ENCODE peak calls at places on chromosomes 1 and 21, in ten cellular contexts. One of them, this sample, is unnamed.

GRCh38 chr1:25199876-25200620 is 32.3 kb downstream of the SYF2 start:
- DNase-seq in HS-27A: no peak
- DNase-seq in activated T-helper 9 cell treated with anti-CD3 and anti-CD28 coated beads, Interleukin-2, amount 50 U/mL, for 16 hours: no peak
- DNase-seq in activated T-cell treated with anti-CD3 and anti-CD28 coated beads for 4 hours: no peak
- DNase-seq in NCI-H524 treated with DMSO at 0.1 percent for 48 hours: peak
- DNase-seq in progenitor cell of endocrine pancreas: no peak
- DNase-seq in WTC11: no peak
- DNase-seq in HAP-1: no peak
- DNase-seq in GM23248: no peak
- DNase-seq in stomach: no peak
- DNase-seq in this sample: no peak

GRCh38 chr1:84020151-84020550 is 21.2 kb upstream of the TTLL7 start:
- DNase-seq in HS-27A: no peak
- DNase-seq in activated T-helper 9 cell treated with anti-CD3 and anti-CD28 coated beads, Interleukin-2, amount 50 U/mL, for 16 hours: no peak
- DNase-seq in activated T-cell treated with anti-CD3 and anti-CD28 coated beads for 4 hours: no peak
- DNase-seq in NCI-H524 treated with DMSO at 0.1 percent for 48 hours: no peak
- DNase-seq in progenitor cell of endocrine pancreas: peak
- DNase-seq in WTC11: no peak
- DNase-seq in HAP-1: no peak
- DNase-seq in GM23248: no peak
- DNase-seq in stomach: no peak
- DNase-seq in this sample: no peak

GRCh38 chr1:14648931-14649860 is 50.7 kb downstream of the KAZN start:
- DNase-seq in HS-27A: no peak
- DNase-seq in activated T-helper 9 cell treated with anti-CD3 and anti-CD28 coated beads, Interleukin-2, amount 50 U/mL, for 16 hours: no peak
- DNase-seq in activated T-cell treated with anti-CD3 and anti-CD28 coated beads for 4 hours: no peak
- DNase-seq in NCI-H524 treated with DMSO at 0.1 percent for 48 hours: no peak
- DNase-seq in progenitor cell of endocrine pancreas: no peak
- DNase-seq in WTC11: no peak
- DNase-seq in HAP-1: no peak
- DNase-seq in GM23248: no peak
- DNase-seq in stomach: no peak
- DNase-seq in this sample: no peak

GRCh38 chr1:229895605-229896004 is 171.4 kb upstream of the GALNT2 start:
- DNase-seq in HS-27A: no peak
- DNase-seq in activated T-helper 9 cell treated with anti-CD3 and anti-CD28 coated beads, Interleukin-2, amount 50 U/mL, for 16 hours: no peak
- DNase-seq in activated T-cell treated with anti-CD3 and anti-CD28 coated beads for 4 hours: no peak
- DNase-seq in NCI-H524 treated with DMSO at 0.1 percent for 48 hours: no peak
- DNase-seq in progenitor cell of endocrine pancreas: no peak
- DNase-seq in WTC11: no peak
- DNase-seq in HAP-1: no peak
- DNase-seq in GM23248: no peak
- DNase-seq in stomach: no peak
- DNase-seq in this sample: no peak

GRCh38 chr1:42860339-42861013 is 14.1 kb downstream of the ZNF691 start:
- DNase-seq in HS-27A: no peak
- DNase-seq in activated T-helper 9 cell treated with anti-CD3 and anti-CD28 coated beads, Interleukin-2, amount 50 U/mL, for 16 hours: no peak
- DNase-seq in activated T-cell treated with anti-CD3 and anti-CD28 coated beads for 4 hours: no peak
- DNase-seq in NCI-H524 treated with DMSO at 0.1 percent for 48 hours: no peak
- DNase-seq in progenitor cell of endocrine pancreas: no peak
- DNase-seq in WTC11: no peak
- DNase-seq in HAP-1: no peak
- DNase-seq in GM23248: no peak
- DNase-seq in stomach: no peak
- DNase-seq in this sample: no peak

GRCh38 chr21:42047821-42048613 is 23.1 kb upstream of the UMODL1 start:
- DNase-seq in HS-27A: peak
- DNase-seq in activated T-helper 9 cell treated with anti-CD3 and anti-CD28 coated beads, Interleukin-2, amount 50 U/mL, for 16 hours: no peak
- DNase-seq in activated T-cell treated with anti-CD3 and anti-CD28 coated beads for 4 hours: no peak
- DNase-seq in NCI-H524 treated with DMSO at 0.1 percent for 48 hours: no peak
- DNase-seq in progenitor cell of endocrine pancreas: no peak
- DNase-seq in WTC11: no peak
- DNase-seq in HAP-1: no peak
- DNase-seq in GM23248: peak
- DNase-seq in stomach: peak
- DNase-seq in this sample: no peak

GRCh38 chr1:23799570-23800395 is 771 bp downstream of the GALE start:
- DNase-seq in HS-27A: no peak
- DNase-seq in activated T-helper 9 cell treated with anti-CD3 and anti-CD28 coated beads, Interleukin-2, amount 50 U/mL, for 16 hours: no peak
- DNase-seq in activated T-cell treated with anti-CD3 and anti-CD28 coated beads for 4 hours: no peak
- DNase-seq in NCI-H524 treated with DMSO at 0.1 percent for 48 hours: no peak
- DNase-seq in progenitor cell of endocrine pancreas: no peak
- DNase-seq in WTC11: peak
- DNase-seq in HAP-1: no peak
- DNase-seq in GM23248: peak
- DNase-seq in stomach: peak
- DNase-seq in this sample: no peak

GRCh38 chr21:29164330-29164942 is 34.0 kb downstream of the MAP3K7CL start:
- DNase-seq in HS-27A: peak
- DNase-seq in activated T-helper 9 cell treated with anti-CD3 and anti-CD28 coated beads, Interleukin-2, amount 50 U/mL, for 16 hours: no peak
- DNase-seq in activated T-cell treated with anti-CD3 and anti-CD28 coated beads for 4 hours: no peak
- DNase-seq in NCI-H524 treated with DMSO at 0.1 percent for 48 hours: peak
- DNase-seq in progenitor cell of endocrine pancreas: no peak
- DNase-seq in WTC11: no peak
- DNase-seq in HAP-1: peak
- DNase-seq in GM23248: peak
- DNase-seq in stomach: no peak
- DNase-seq in this sample: no peak

GRCh38 chr1:176617881-176618280 is 154.9 kb downstream of the PAPPA2 start:
- DNase-seq in HS-27A: peak
- DNase-seq in activated T-helper 9 cell treated with anti-CD3 and anti-CD28 coated beads, Interleukin-2, amount 50 U/mL, for 16 hours: no peak
- DNase-seq in activated T-cell treated with anti-CD3 and anti-CD28 coated beads for 4 hours: no peak
- DNase-seq in NCI-H524 treated with DMSO at 0.1 percent for 48 hours: no peak
- DNase-seq in progenitor cell of endocrine pancreas: no peak
- DNase-seq in WTC11: no peak
- DNase-seq in HAP-1: no peak
- DNase-seq in GM23248: peak
- DNase-seq in stomach: no peak
- DNase-seq in this sample: no peak

GRCh38 chr1:50095716-50096115 is 13.0 kb upstream of the ELAVL4 start:
- DNase-seq in HS-27A: no peak
- DNase-seq in activated T-helper 9 cell treated with anti-CD3 and anti-CD28 coated beads, Interleukin-2, amount 50 U/mL, for 16 hours: no peak
- DNase-seq in activated T-cell treated with anti-CD3 and anti-CD28 coated beads for 4 hours: no peak
- DNase-seq in NCI-H524 treated with DMSO at 0.1 percent for 48 hours: no peak
- DNase-seq in progenitor cell of endocrine pancreas: no peak
- DNase-seq in WTC11: no peak
- DNase-seq in HAP-1: no peak
- DNase-seq in GM23248: no peak
- DNase-seq in stomach: no peak
- DNase-seq in this sample: no peak

GRCh38 chr1:218165687-218166088 is 119.4 kb upstream of the RRP15 start:
- DNase-seq in HS-27A: no peak
- DNase-seq in activated T-helper 9 cell treated with anti-CD3 and anti-CD28 coated beads, Interleukin-2, amount 50 U/mL, for 16 hours: no peak
- DNase-seq in activated T-cell treated with anti-CD3 and anti-CD28 coated beads for 4 hours: no peak
- DNase-seq in NCI-H524 treated with DMSO at 0.1 percent for 48 hours: peak
- DNase-seq in progenitor cell of endocrine pancreas: no peak
- DNase-seq in WTC11: no peak
- DNase-seq in HAP-1: no peak
- DNase-seq in GM23248: no peak
- DNase-seq in stomach: no peak
- DNase-seq in this sample: no peak

GRCh38 chr1:27577504-27578188 is 26.3 kb downstream of the AHDC1 start:
- DNase-seq in HS-27A: no peak
- DNase-seq in activated T-helper 9 cell treated with anti-CD3 and anti-CD28 coated beads, Interleukin-2, amount 50 U/mL, for 16 hours: no peak
- DNase-seq in activated T-cell treated with anti-CD3 and anti-CD28 coated beads for 4 hours: no peak
- DNase-seq in NCI-H524 treated with DMSO at 0.1 percent for 48 hours: peak
- DNase-seq in progenitor cell of endocrine pancreas: no peak
- DNase-seq in WTC11: no peak
- DNase-seq in HAP-1: no peak
- DNase-seq in GM23248: no peak
- DNase-seq in stomach: no peak
- DNase-seq in this sample: no peak

GRCh38 chr1:235011599-235012435 is 116.8 kb downstream of the TOMM20 start:
- DNase-seq in HS-27A: peak
- DNase-seq in activated T-helper 9 cell treated with anti-CD3 and anti-CD28 coated beads, Interleukin-2, amount 50 U/mL, for 16 hours: peak
- DNase-seq in activated T-cell treated with anti-CD3 and anti-CD28 coated beads for 4 hours: peak
- DNase-seq in NCI-H524 treated with DMSO at 0.1 percent for 48 hours: no peak
- DNase-seq in progenitor cell of endocrine pancreas: no peak
- DNase-seq in WTC11: no peak
- DNase-seq in HAP-1: no peak
- DNase-seq in GM23248: peak
- DNase-seq in stomach: peak
- DNase-seq in this sample: peak

GRCh38 chr1:160550572-160551034 is 27.5 kb upstream of the SLAMF6 start:
- DNase-seq in HS-27A: no peak
- DNase-seq in activated T-helper 9 cell treated with anti-CD3 and anti-CD28 coated beads, Interleukin-2, amount 50 U/mL, for 16 hours: peak
- DNase-seq in activated T-cell treated with anti-CD3 and anti-CD28 coated beads for 4 hours: peak
- DNase-seq in NCI-H524 treated with DMSO at 0.1 percent for 48 hours: no peak
- DNase-seq in progenitor cell of endocrine pancreas: no peak
- DNase-seq in WTC11: peak
- DNase-seq in HAP-1: no peak
- DNase-seq in GM23248: no peak
- DNase-seq in stomach: no peak
- DNase-seq in this sample: no peak

This sample was measured in activated B cell treated with CpG ODN at 0.5 μM for 24 hours.